ENCODE peak calls at places on chromosomes 2 and 18, in five cellular contexts. S, U, Z, V and D are unnamed samples.

GRCh38 chr18:34158881-34159690 is 65.6 kb downstream of the NOL4 start:
- DNase-seq in U (peak), V (peak), Z (no peak), S (peak), D (peak)

GRCh38 chr2:232634319-232635150 is 1.1 kb downstream of the EFHD1 start:
- DNase-seq in V (no peak), S (no peak), U (no peak), Z (no peak), D (peak)

GRCh38 chr2:236672606-236673005 is 103.0 kb downstream of the ACKR3 start:
- DNase-seq in Z (no peak), U (no peak), V (no peak), S (no peak), D (no peak)

GRCh38 chr2:170747921-170748320 is 22.3 kb upstream of the ERICH2 start:
- DNase-seq in U (no peak), V (peak), Z (no peak), S (peak), D (no peak)

GRCh38 chr2:219406861-219407230 is 11.3 kb upstream of the DES start:
- DNase-seq in V (peak), Z (no peak), S (peak), U (no peak), D (no peak)

GRCh38 chr2:105515581-105516415 is 116.9 kb upstream of the FHL2 start:
- DNase-seq in Z (no peak), U (no peak), S (peak), V (no peak), D (no peak)

GRCh38 chr2:177984739-177985138 is 87.8 kb downstream of the PDE11A start:
- DNase-seq in Z (peak), S (peak), U (no peak), V (peak), D (no peak)

GRCh38 chr2:186460465-186460864 is 25.6 kb upstream of the ZC3H15 start:
- DNase-seq in V (peak), Z (no peak), U (no peak), S (peak), D (no peak)

GRCh38 chr2:72146357-72147302 is 1.0 kb downstream of the CYP26B1 start:
- DNase-seq in S (no peak), V (no peak), U (no peak), Z (no peak), D (peak)

GRCh38 chr2:19702267-19702666 is 199.5 kb downstream of the TTC32 start:
- DNase-seq in Z (no peak), U (no peak), S (peak), V (peak), D (no peak)

DNA sequence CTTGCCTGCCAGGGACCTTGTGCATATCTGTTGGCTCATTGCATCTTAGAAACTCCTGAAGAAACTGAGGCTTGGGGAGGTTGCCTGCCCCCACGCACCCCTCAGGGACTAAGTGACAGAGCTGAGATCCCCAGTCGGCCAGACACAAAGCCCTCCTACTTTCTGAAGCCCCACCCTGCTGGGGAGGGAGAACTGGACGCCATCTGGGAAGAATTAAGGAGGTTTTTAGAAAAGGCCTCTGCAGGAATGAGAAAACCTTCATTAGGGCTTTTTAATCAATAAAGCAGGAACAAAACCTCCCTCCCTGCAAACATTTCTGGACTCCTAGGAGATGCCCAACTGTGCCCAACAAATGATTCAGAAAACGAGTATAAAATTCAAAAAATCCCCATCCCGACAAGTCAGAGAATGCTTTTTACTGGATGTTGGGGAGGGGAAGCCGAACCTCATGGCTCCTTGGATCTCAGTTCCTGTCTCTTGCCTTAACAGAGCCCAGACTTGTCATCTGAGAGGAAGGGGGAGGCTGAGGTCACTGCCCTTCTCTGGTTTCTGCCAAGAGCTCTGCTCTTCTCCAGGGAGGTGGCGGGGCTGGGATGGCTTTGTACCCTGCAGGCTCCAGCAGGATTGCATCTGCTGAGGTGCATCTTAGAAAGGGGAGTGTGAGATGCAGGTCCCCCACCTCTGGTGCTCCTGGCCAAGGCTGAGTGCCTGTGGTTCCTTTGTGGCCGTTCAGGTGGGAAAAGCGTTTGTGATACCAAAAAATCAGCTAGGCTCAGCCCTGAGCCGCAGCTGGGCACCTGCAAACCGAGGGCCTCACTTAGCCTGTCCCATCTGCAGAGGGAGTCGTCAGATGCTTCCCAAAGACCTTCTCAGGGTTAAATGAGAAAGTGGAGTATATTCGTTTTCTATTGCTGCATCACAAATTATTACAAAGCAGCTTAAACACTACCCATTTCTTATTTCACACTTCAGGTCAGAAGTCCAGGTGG is 142.4 kb downstream of the ZFP36L2 start:
- DNase-seq in S (peak), U (no peak), V (peak), Z (no peak), D (peak)
- H3K9ac ChIP-seq in S (peak), U (no peak), V (peak), Z (no peak), D (no peak)

GRCh38 chr2:111030271-111030891 is 90.3 kb upstream of the BCL2L11 start:
- DNase-seq in U (no peak), V (no peak), Z (no peak), S (no peak), D (peak)
- H3K9ac ChIP-seq in U (no peak), V (no peak), Z (no peak), S (no peak), D (no peak)

GRCh38 chr2:58578276-58578675 is 337.2 kb upstream of the FANCL start:
- DNase-seq in U (no peak), S (no peak), Z (no peak), V (no peak), D (no peak)

GRCh38 chr2:58571181-58571852 is 330.2 kb upstream of the FANCL start:
- DNase-seq in S (peak), Z (peak), V (peak), U (peak), D (peak)

GRCh38 chr2:58569460-58570185 is 328.5 kb upstream of the FANCL start:
- DNase-seq in Z (no peak), U (no peak), S (peak), V (peak), D (peak)

GRCh38 chr2:58574873-58575272 is 333.7 kb upstream of the FANCL start:
- DNase-seq in S (peak), V (peak), Z (no peak), U (no peak), D (no peak)
- H3K9ac ChIP-seq in S (no peak), V (no peak), Z (no peak), U (no peak), D (no peak)

GRCh38 chr2:216351172-216351925 is 20.9 kb downstream of the MARCHF4 start:
- DNase-seq in V (no peak), S (peak), U (no peak), Z (no peak), D (no peak)

GRCh38 chr2:216349366-216349765 is 22.9 kb downstream of the MARCHF4 start:
- DNase-seq in S (no peak), Z (no peak), U (no peak), V (no peak), D (peak)

GRCh38 chr2:216350214-216350789 is 22.0 kb downstream of the MARCHF4 start:
- DNase-seq in S (peak), V (peak), U (no peak), Z (no peak), D (no peak)

GRCh38 chr2:216346781-216347180 is 25.5 kb downstream of the MARCHF4 start:
- DNase-seq in S (no peak), V (no peak), Z (no peak), U (no peak), D (no peak)

DNA sequence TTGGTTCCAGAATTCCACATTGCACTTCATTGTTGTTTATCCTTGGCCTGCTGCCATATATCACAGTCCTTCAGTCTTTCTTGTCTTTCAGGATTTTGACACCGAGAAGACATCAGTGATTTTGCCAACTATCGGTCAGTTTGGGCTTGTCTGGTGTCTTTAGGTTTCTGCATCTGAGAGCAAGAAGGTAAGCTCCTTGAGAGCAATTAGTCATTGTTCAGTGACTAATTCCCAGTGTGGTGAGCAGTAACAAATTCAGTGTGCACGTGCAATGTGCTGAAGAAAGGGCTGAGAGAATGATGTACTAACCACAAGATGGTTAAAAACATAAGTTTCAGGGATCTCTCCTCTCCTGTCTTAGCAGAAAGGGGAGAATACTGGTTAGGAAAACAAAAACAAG is 23.4 kb downstream of the MARCHF4 start:
- DNase-seq in Z (no peak), U (no peak), S (peak), V (peak), D (no peak)
- H3K9ac ChIP-seq in Z (no peak), U (no peak), S (no peak), V (no peak), D (no peak)

DNA sequence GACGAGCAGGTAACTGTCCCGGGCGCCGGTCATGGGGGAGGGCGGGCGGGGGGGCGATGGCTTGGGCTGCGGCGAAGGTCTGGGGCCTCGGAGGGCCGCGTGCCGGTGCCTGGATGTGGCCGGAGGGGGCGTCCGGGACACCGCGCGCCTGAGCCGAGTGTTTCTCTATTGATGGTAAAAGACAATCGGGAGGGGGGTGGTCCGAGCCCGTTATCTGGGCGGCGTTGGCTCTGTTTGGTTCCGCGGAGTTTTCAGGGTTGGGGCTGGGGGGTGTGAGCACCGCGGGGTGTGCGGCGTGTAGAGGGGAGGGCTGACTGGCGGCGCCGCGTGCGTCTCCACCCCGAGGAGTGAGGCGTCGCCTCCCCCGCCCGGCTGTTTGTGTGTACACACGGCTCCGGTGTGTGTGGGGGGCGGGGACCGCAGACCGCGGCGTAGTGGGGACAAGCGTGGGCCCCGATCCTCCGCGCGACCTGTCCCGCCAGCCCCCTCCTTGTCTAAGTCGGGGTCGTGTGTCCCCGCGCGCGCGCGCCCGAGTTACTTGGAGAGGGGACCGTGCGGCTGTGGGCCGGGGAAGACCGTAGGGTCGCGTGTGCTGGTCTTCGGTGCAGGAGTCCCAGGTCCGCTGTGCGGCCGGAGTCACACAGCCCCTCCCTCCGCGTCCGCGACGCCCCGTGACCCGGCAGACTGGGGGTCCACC is 1.6 kb downstream of the CTIF start:
- DNase-seq in S (peak), V (peak), U (peak), Z (no peak), D (peak)
- H3K9ac ChIP-seq in S (peak), V (peak), U (peak), Z (peak), D (peak)

GRCh38 chr2:28365158-28365557 is 27.5 kb upstream of the FOSL2 start:
- DNase-seq in Z (no peak), V (no peak), S (no peak), U (no peak), D (no peak)

GRCh38 chr2:28362991-28363521 is 29.6 kb upstream of the FOSL2 start:
- DNase-seq in Z (no peak), V (no peak), U (no peak), S (no peak), D (peak)

GRCh38 chr2:28366149-28366495 is 26.5 kb upstream of the FOSL2 start:
- DNase-seq in V (no peak), Z (no peak), S (no peak), U (no peak), D (no peak)

GRCh38 chr2:28363676-28364075 is 29.0 kb upstream of the FOSL2 start:
- DNase-seq in V (no peak), Z (no peak), S (no peak), U (no peak), D (no peak)

GRCh38 chr2:28364611-28365010 is 28.0 kb upstream of the FOSL2 start:
- DNase-seq in U (no peak), V (peak), Z (no peak), S (peak), D (no peak)
- H3K9ac ChIP-seq in U (no peak), V (no peak), Z (no peak), S (no peak), D (no peak)

GRCh38 chr2:226414313-226414712 is 385.3 kb downstream of the IRS1 start:
- DNase-seq in U (no peak), Z (peak), S (no peak), V (no peak), D (no peak)
- H3K9ac ChIP-seq in U (no peak), Z (no peak), S (no peak), V (no peak), D (no peak)

GRCh38 chr2:28360066-28360741 is 32.5 kb upstream of the FOSL2 start:
- DNase-seq in Z (no peak), S (no peak), V (no peak), U (no peak), D (no peak)
- H3K9ac ChIP-seq in Z (no peak), S (no peak), V (no peak), U (peak), D (no peak)

GRCh38 chr2:56198936-56199335 is 15.1 kb downstream of the CCDC85A start:
- DNase-seq in Z (no peak), V (no peak), S (no peak), U (no peak), D (no peak)
- H3K9ac ChIP-seq in Z (no peak), V (no peak), S (no peak), U (no peak), D (no peak)